ENCODE peak calls at places on chromosome 13, in ten cellular contexts. O is stomach, F is K562, A is A549, K is upper lobe of left lung, G is body of pancreas, M is IMR-90, D is heart left ventricle, R is tibial nerve, B is esophagus squamous epithelium. E is an unnamed sample.
A peak's percentile ranks its signal among the peaks of the same experiment; 100 is the strongest.

GRCh38 chr13:28376604-28377003 is 118.3 kb downstream of the FLT1 start:
- DNase-seq in M (no peak), F (peak; percentile 37), A (no peak), D (no peak), R (no peak), O (no peak), K (no peak), G (no peak), B (no peak), E (no peak)

GRCh38 chr13:98315466-98315865 is 138.4 kb upstream of the RNF113B start:
- DNase-seq in B (no peak), D (peak; percentile 31), M (peak; percentile 71), G (no peak), F (no peak), O (no peak), K (no peak), A (no peak), R (no peak), E (no peak)

GRCh38 chr13:95335667-95336066 is 34.4 kb upstream of the ABCC4 start:
- DNase-seq in B (no peak), O (no peak), M (no peak), F (no peak), G (no peak), R (no peak), K (no peak), D (no peak), A (no peak), E (no peak)

GRCh38 chr13:42484396-42484795 is 89.6 kb upstream of the TNFSF11 start:
- DNase-seq in R (no peak), D (no peak), A (no peak), M (no peak), K (no peak), B (no peak), G (no peak), O (no peak), F (no peak), E (no peak)

GRCh38 chr13:101751488-101751887 is 299.0 kb downstream of the ITGBL1 start:
- DNase-seq in B (no peak), K (no peak), R (no peak), M (peak; percentile 77), G (no peak), F (no peak), O (no peak), D (no peak), A (peak; percentile 21), E (no peak)

GRCh38 chr13:46648166-46648607 is 95.2 kb downstream of the LRCH1 start:
- DNase-seq in O (peak; percentile 66), F (peak; percentile 40), M (peak; percentile 60), R (no peak), B (no peak), G (peak; percentile 72), D (no peak), A (peak; percentile 33), K (peak; percentile 51), E (no peak)

GRCh38 chr13:40275636-40276035 is 390.8 kb downstream of the FOXO1 start:
- DNase-seq in K (no peak), B (no peak), D (no peak), M (no peak), O (no peak), R (no peak), F (no peak), A (no peak), G (no peak), E (no peak)

GRCh38 chr13:49859568-49859967 is 67.1 kb upstream of the KPNA3 start:
- DNase-seq in F (no peak), K (no peak), M (peak; percentile 92), B (no peak), G (no peak), A (peak; percentile 85), D (no peak), O (no peak), R (no peak), E (no peak)

GRCh38 chr13:35672611-35673010 is 196.1 kb upstream of the MAB21L1 start:
- DNase-seq in D (no peak), K (no peak), A (no peak), G (no peak), R (no peak), B (no peak), F (no peak), M (peak; percentile 10), O (no peak), E (no peak)

GRCh38 chr13:79936368-79937136 is 404.4 kb downstream of the SPRY2 start:
- DNase-seq in B (no peak), R (peak; percentile 25), G (peak; percentile 46), O (no peak), A (peak; percentile 95), D (peak; percentile 26), M (peak; percentile 100), K (no peak), F (no peak), E (no peak)

GRCh38 chr13:68078457-68078856 is 848.3 kb upstream of the PCDH9 start:
- DNase-seq in R (no peak), B (no peak), G (no peak), F (no peak), O (no peak), A (no peak), M (no peak), D (no peak), K (no peak), E (no peak)

GRCh38 chr13:44932171-44932849 is 57.0 kb downstream of the NUFIP1 start:
- DNase-seq in B (no peak), F (no peak), M (peak; percentile 72), G (no peak), R (no peak), K (no peak), A (no peak), O (no peak), D (no peak), E (no peak)

GRCh38 chr13:32228330-32229041 is 86.7 kb downstream of the ZAR1L start:
- DNase-seq in F (peak; percentile 6), B (no peak), M (peak; percentile 84), G (peak; percentile 23), K (no peak), R (no peak), A (peak; percentile 1), D (no peak), O (no peak), E (no peak)

GRCh38 chr13:99894835-99895427 is 76.6 kb downstream of the ZIC5 start:
- DNase-seq in G (no peak), D (no peak), K (no peak), A (no peak), M (no peak), B (no peak), O (no peak), R (no peak), F (no peak), E (no peak)

GRCh38 chr13:104422668-104423067 is 1356.5 kb upstream of the SLC10A2 start:
- DNase-seq in D (no peak), R (no peak), G (no peak), F (no peak), B (no peak), M (no peak), A (no peak), O (no peak), K (no peak), E (no peak)

GRCh38 chr13:23620211-23620610 is 50.0 kb downstream of the TNFRSF19 start:
- DNase-seq in B (no peak), M (no peak), O (no peak), G (no peak), D (no peak), F (no peak), R (no peak), K (no peak), A (no peak), E (no peak)

DNA sequence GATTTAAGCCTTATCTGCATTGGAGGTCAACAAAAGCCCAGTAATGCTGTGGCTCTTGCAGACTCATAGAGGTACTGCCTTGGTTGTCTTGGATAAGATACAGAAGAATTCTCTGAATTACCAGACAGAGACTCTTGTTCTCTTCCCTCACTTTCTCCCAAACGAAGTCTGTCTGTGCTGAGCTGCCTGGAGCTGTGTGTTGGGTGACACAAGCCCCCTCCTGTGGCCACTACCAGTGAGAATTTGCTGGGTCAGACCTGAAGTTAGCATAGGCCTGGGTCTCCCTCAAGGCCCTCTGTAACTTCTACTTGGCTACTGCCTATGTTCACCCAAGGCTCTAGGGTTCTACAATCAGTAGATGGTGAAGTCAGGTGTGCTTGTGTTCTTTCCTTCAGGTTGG is 413.0 kb downstream of the PCDH20 start:
- DNase-seq in A (no peak), D (no peak), O (no peak), G (no peak), F (no peak), R (no peak), M (no peak), B (no peak), K (no peak), E (no peak)
- H3K27ac ChIP-seq in A (no peak overlapping the region), D (no peak overlapping the region), O (no peak overlapping the region), G (no peak overlapping the region), F (no peak overlapping the region), R (no peak overlapping the region), M (no peak overlapping the region), B (no peak overlapping the region), K (no peak overlapping the region), E (no peak overlapping the region)

DNA sequence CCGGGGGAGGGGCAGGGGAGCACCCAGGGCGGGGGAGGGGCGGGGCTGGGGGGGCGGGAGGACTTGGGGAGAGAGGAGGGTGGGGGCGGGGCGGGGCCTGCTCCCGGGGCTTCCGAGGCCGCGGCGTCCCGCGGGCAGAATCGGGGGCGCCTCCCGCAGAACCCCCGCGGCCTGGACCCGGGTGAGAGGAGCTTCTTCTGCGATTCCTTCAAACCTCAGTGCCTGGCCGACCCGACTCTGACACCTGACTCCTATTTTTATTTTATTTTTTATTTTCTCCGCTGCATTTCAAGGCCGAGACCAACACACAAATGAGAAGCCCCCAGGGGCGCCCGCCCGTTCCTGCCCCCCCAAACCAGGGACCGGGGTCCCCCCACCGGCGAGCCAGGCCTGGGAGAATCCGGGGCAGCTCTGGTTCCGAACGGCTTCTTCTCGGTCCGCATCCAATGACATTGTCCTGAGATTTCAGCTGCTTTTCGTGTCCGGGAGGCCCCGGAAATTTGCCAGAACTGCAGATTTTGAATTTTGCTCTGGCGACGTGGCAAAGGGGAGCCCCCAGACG is 522 bp upstream of the GRTP1 start:
- DNase-seq in B (no peak), R (peak; percentile 9), D (no peak), G (no peak), A (no peak), M (no peak), K (no peak), O (no peak), F (no peak), E (peak; percentile 77)
- TF ChIP-seq POLR2A in B (no peak), R (peak; percentile 38), D (no peak), G (peak; percentile 42), A (no peak), M (no peak), K (no peak), O (no peak), F (no peak), E (no peak)

DNA sequence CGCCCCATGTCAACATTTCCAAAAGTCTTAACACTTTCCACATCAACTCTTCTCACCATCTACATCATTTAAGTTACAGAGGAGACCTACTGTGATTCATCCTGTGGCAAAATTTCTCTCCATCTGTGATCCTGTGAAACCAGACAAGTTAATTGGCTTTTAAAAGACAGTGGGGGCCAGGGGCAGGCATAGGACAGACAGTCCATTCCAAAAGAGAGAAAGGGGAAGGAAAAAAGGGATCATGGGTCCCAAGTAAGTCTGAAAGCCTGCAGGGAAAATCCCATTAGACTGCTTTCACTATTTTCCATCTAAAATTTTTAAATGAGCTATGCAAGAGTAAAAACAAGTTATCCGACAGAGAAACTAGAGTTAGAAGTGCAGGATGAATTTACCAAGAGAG is 121.0 kb downstream of the MRPL57 start:
- DNase-seq in O (no peak), K (no peak), B (no peak), A (no peak), M (no peak), R (no peak), D (no peak), F (peak; percentile 2), G (no peak), E (no peak)
- H3K27ac ChIP-seq in O (peak overlapping the region; percentile 78), K (peak overlapping the region; percentile 72), B (peak overlapping the region; percentile 90), A (peak overlapping the region; percentile 18), M (no peak overlapping the region), R (peak overlapping the region; percentile 87), D (peak overlapping the region; percentile 51), F (no peak overlapping the region), G (peak overlapping the region; percentile 46), E (peak overlapping the region; percentile 63)

GRCh38 chr13:21420706-21421105 is 38.4 kb downstream of the ZDHHC20 start:
- DNase-seq in K (no peak), O (no peak), F (no peak), B (no peak), G (no peak), A (no peak), R (no peak), D (no peak), M (peak; percentile 58), E (no peak)
- TF ChIP-seq POLR2A in K (no peak), O (no peak), F (no peak), B (no peak), G (no peak), A (no peak), R (no peak), D (no peak), M (no peak), E (no peak)

E was measured in ovary.